ENCODE peak calls at places on chromosomes 11 and 22, in six cellular contexts. One of them, this sample, is unnamed.

GRCh38 chr11:44286268-44286880 is 23.6 kb downstream of the ALX4 start:
- DNase-seq in HCT116: peak
- DNase-seq in trophoblast cell: peak
- DNase-seq in HepG2: peak
- DNase-seq in astrocyte: peak
- DNase-seq in fibroblast of lung: peak
- DNase-seq in this sample: peak

GRCh38 chr11:76686261-76687079 is 15.9 kb upstream of the LRRC32 start:
- DNase-seq in HCT116: no peak
- DNase-seq in trophoblast cell: no peak
- DNase-seq in HepG2: no peak
- DNase-seq in astrocyte: no peak
- DNase-seq in fibroblast of lung: no peak
- DNase-seq in this sample: no peak

GRCh38 chr11:2345050-2345449 is 32.1 kb upstream of the CD81 start:
- DNase-seq in HCT116: no peak
- DNase-seq in trophoblast cell: no peak
- DNase-seq in HepG2: no peak
- DNase-seq in astrocyte: no peak
- DNase-seq in fibroblast of lung: no peak
- DNase-seq in this sample: no peak

GRCh38 chr11:132604446-132604845 is 927.9 kb downstream of the OPCML start:
- DNase-seq in HCT116: no peak
- DNase-seq in trophoblast cell: no peak
- DNase-seq in HepG2: no peak
- DNase-seq in astrocyte: peak
- DNase-seq in fibroblast of lung: peak
- DNase-seq in this sample: peak

GRCh38 chr11:81359476-81359875 is 1374.2 kb downstream of the FAM181B start:
- DNase-seq in HCT116: no peak
- DNase-seq in trophoblast cell: peak
- DNase-seq in HepG2: no peak
- DNase-seq in astrocyte: no peak
- DNase-seq in fibroblast of lung: no peak
- DNase-seq in this sample: no peak

GRCh38 chr22:19545935-19546207 is 21.7 kb upstream of the CLDN5 start:
- DNase-seq in HCT116: no peak
- DNase-seq in trophoblast cell: no peak
- DNase-seq in HepG2: no peak
- DNase-seq in astrocyte: no peak
- DNase-seq in fibroblast of lung: no peak
- DNase-seq in this sample: no peak

GRCh38 chr11:93031386-93031785 is 61.9 kb downstream of the MTNR1B start:
- DNase-seq in HCT116: no peak
- DNase-seq in trophoblast cell: peak
- DNase-seq in HepG2: no peak
- DNase-seq in astrocyte: peak
- DNase-seq in fibroblast of lung: no peak
- DNase-seq in this sample: peak

GRCh38 chr22:25514436-25514835 is 50.0 kb upstream of the GRK3 start:
- DNase-seq in HCT116: no peak
- DNase-seq in trophoblast cell: no peak
- DNase-seq in HepG2: no peak
- DNase-seq in astrocyte: no peak
- DNase-seq in fibroblast of lung: no peak
- DNase-seq in this sample: peak

GRCh38 chr11:102220728-102221467 is 96.4 kb upstream of the BIRC3 start:
- DNase-seq in HCT116: no peak
- DNase-seq in trophoblast cell: peak
- DNase-seq in HepG2: no peak
- DNase-seq in astrocyte: peak
- DNase-seq in fibroblast of lung: peak
- DNase-seq in this sample: peak

GRCh38 chr11:91625495-91625894 is 599.1 kb upstream of the FAT3 start:
- DNase-seq in HCT116: no peak
- DNase-seq in trophoblast cell: no peak
- DNase-seq in HepG2: no peak
- DNase-seq in astrocyte: no peak
- DNase-seq in fibroblast of lung: peak
- DNase-seq in this sample: no peak

GRCh38 chr11:19027829-19028595 is 32.5 kb downstream of the MRGPRX2 start:
- DNase-seq in HCT116: peak
- DNase-seq in trophoblast cell: peak
- DNase-seq in HepG2: peak
- DNase-seq in astrocyte: peak
- DNase-seq in fibroblast of lung: peak
- DNase-seq in this sample: peak

GRCh38 chr11:47259178-47259977 is 1.6 kb downstream of the NR1H3 start:
- DNase-seq in HCT116: no peak
- DNase-seq in trophoblast cell: peak
- DNase-seq in HepG2: peak
- DNase-seq in astrocyte: no peak
- DNase-seq in fibroblast of lung: peak
- DNase-seq in this sample: peak

GRCh38 chr22:42680648-42681047 is 31.5 kb upstream of the CYB5R3 start:
- DNase-seq in HCT116: peak
- DNase-seq in trophoblast cell: peak
- DNase-seq in HepG2: no peak
- DNase-seq in astrocyte: peak
- DNase-seq in fibroblast of lung: peak
- DNase-seq in this sample: peak

GRCh38 chr11:112584674-112585073 is 324.0 kb upstream of the PLET1 start:
- DNase-seq in HCT116: no peak
- DNase-seq in trophoblast cell: peak
- DNase-seq in HepG2: no peak
- DNase-seq in astrocyte: no peak
- DNase-seq in fibroblast of lung: no peak
- DNase-seq in this sample: no peak

GRCh38 chr11:285021-285893 is 3.7 kb upstream of the PGGHG start:
- DNase-seq in HCT116: no peak
- DNase-seq in trophoblast cell: no peak
- DNase-seq in HepG2: no peak
- DNase-seq in astrocyte: no peak
- DNase-seq in fibroblast of lung: no peak
- DNase-seq in this sample: no peak
- H2AFZ ChIP-seq in HCT116: no peak
- H2AFZ ChIP-seq in trophoblast cell: no peak
- H2AFZ ChIP-seq in HepG2: no peak
- H2AFZ ChIP-seq in astrocyte: no peak
- H2AFZ ChIP-seq in fibroblast of lung: no peak
- H2AFZ ChIP-seq in this sample: no peak

GRCh38 chr11:10933455-10934292 is 75.8 kb upstream of the ZBED5 start:
- DNase-seq in HCT116: peak
- DNase-seq in trophoblast cell: peak
- DNase-seq in HepG2: peak
- DNase-seq in astrocyte: peak
- DNase-seq in fibroblast of lung: peak
- DNase-seq in this sample: peak

GRCh38 chr11:10932976-10933375 is 75.1 kb upstream of the ZBED5 start:
- DNase-seq in HCT116: no peak
- DNase-seq in trophoblast cell: no peak
- DNase-seq in HepG2: no peak
- DNase-seq in astrocyte: no peak
- DNase-seq in fibroblast of lung: no peak
- DNase-seq in this sample: no peak

GRCh38 chr11:10930224-10930960 is 72.5 kb upstream of the ZBED5 start:
- DNase-seq in HCT116: no peak
- DNase-seq in trophoblast cell: no peak
- DNase-seq in HepG2: no peak
- DNase-seq in astrocyte: no peak
- DNase-seq in fibroblast of lung: peak
- DNase-seq in this sample: peak

GRCh38 chr11:10930961-10931760 is 73.3 kb upstream of the ZBED5 start:
- DNase-seq in HCT116: no peak
- DNase-seq in trophoblast cell: peak
- DNase-seq in HepG2: no peak
- DNase-seq in astrocyte: peak
- DNase-seq in fibroblast of lung: peak
- DNase-seq in this sample: peak

DNA sequence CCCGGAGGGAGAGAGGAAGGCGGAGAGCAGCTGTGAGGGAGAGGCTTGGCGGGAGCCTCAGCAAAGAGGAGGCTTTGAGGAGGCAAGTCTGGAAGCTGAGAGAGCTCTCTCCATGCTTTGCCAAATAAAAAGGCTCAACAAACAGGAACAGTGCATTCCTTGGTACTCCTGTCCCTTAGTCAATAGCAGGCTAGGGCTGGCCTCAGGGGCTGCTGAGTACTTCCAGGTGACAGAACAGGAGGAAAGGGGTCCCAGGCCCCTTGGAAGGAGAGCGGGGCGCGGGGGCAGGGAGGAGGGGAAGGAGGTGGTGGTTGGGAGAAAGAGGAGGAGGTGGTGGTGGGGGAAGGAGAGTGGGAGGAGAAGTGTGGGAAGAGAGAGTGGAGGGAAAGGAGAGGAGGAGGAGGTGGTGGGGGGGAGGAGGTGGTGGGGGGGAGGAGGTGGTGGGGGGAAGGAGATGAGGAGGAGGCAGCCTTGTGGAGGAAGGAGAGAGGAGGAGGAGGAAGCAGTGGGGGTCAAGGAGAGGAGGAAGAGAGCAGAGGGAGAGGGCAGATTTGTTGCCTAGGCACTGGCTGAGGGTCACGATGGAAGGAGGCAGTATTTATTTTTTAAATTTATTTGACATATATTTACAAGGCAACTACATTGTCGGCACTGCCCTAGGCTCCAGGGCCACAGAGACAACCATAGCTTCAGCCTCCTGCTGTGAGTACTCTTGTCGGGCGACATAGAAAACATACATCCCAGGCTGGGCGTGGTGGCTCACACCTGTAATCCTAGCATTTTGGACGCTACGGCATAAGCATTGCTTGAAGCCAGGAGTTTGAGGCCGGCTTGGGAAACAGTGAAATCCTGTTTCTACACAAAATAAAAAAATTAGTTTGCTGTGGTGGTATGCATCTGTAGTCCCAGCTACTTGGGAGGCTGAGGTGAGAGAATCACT is 74.2 kb upstream of the ZBED5 start:
- DNase-seq in HCT116: no peak
- DNase-seq in trophoblast cell: peak
- DNase-seq in HepG2: no peak
- DNase-seq in astrocyte: no peak
- DNase-seq in fibroblast of lung: no peak
- DNase-seq in this sample: no peak
- H2AFZ ChIP-seq in HCT116: peak
- H2AFZ ChIP-seq in trophoblast cell: peak
- H2AFZ ChIP-seq in HepG2: no peak
- H2AFZ ChIP-seq in astrocyte: peak
- H2AFZ ChIP-seq in fibroblast of lung: peak
- H2AFZ ChIP-seq in this sample: peak

GRCh38 chr11:3854977-3855807 is at the start of gene STIM1:
- DNase-seq in HCT116: peak
- DNase-seq in trophoblast cell: peak
- DNase-seq in HepG2: peak
- DNase-seq in astrocyte: peak
- DNase-seq in fibroblast of lung: peak
- DNase-seq in this sample: peak

GRCh38 chr11:3857628-3858027 is 2.2 kb downstream of the STIM1 start:
- DNase-seq in HCT116: no peak
- DNase-seq in trophoblast cell: no peak
- DNase-seq in HepG2: peak
- DNase-seq in astrocyte: no peak
- DNase-seq in fibroblast of lung: no peak
- DNase-seq in this sample: no peak

GRCh38 chr11:3856856-3857553 is 1.5 kb downstream of the STIM1 start:
- DNase-seq in HCT116: no peak
- DNase-seq in trophoblast cell: no peak
- DNase-seq in HepG2: no peak
- DNase-seq in astrocyte: no peak
- DNase-seq in fibroblast of lung: no peak
- DNase-seq in this sample: no peak

GRCh38 chr11:3854660-3854976 is 846 bp upstream of the STIM1 start:
- DNase-seq in HCT116: no peak
- DNase-seq in trophoblast cell: no peak
- DNase-seq in HepG2: no peak
- DNase-seq in astrocyte: no peak
- DNase-seq in fibroblast of lung: no peak
- DNase-seq in this sample: no peak

DNA sequence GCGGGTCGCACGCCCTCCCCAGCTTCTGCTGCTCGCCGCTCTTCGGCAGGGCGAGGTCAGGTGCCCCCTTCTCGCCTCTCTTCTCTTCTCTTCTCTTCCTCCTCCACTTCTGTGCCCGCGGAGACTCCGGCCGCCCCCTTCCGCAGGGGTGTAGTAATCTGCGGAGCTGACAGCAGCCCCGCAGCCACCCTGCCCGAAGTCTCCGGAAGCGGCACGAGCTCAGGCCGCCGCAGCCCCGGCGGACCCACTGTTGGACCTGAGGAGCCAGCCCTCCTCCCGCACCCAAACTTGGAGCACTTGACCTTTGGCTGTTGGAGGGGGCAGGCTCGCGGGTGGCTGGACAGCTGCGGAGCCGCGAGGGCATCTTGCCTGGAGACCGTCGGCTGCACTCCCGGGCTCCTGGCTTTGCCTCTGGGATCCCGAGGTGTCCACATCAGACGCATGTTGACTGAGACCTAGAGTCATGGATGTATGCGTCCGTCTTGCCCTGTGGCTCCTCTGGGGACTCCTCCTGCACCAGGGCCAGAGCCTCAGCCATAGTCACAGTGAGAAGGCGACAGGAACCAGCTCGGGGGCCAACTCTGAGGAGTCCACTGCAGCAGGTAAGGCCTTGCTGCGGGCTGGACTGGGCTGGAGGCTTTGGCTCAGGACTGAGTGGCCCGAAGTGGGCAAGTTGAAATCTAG is 486 bp downstream of the STIM1 start:
- DNase-seq in HCT116: no peak
- DNase-seq in trophoblast cell: peak
- DNase-seq in HepG2: no peak
- DNase-seq in astrocyte: no peak
- DNase-seq in fibroblast of lung: peak
- DNase-seq in this sample: peak
- H2AFZ ChIP-seq in HCT116: no peak
- H2AFZ ChIP-seq in trophoblast cell: peak
- H2AFZ ChIP-seq in HepG2: no peak
- H2AFZ ChIP-seq in astrocyte: peak
- H2AFZ ChIP-seq in fibroblast of lung: peak
- H2AFZ ChIP-seq in this sample: peak

GRCh38 chr11:62787005-62787759 is at the start of gene TMEM179B:
- DNase-seq in HCT116: peak
- DNase-seq in trophoblast cell: peak
- DNase-seq in HepG2: peak
- DNase-seq in astrocyte: peak
- DNase-seq in fibroblast of lung: peak
- DNase-seq in this sample: peak
- H2AFZ ChIP-seq in HCT116: no peak
- H2AFZ ChIP-seq in trophoblast cell: peak
- H2AFZ ChIP-seq in HepG2: no peak
- H2AFZ ChIP-seq in astrocyte: peak
- H2AFZ ChIP-seq in fibroblast of lung: peak
- H2AFZ ChIP-seq in this sample: peak

This sample was measured in GM23248.